ENCODE peak calls at places on chromosomes 3 and 15, in ten cellular contexts. P is transverse colon, R is sigmoid colon, Y is upper lobe of left lung, A is stomach, M is A549, X is H1, S is ovary, J is suprapubic skin, C is esophagus muscularis mucosa. B is an unnamed sample.

GRCh38 chr3:141368062-141368924 is at the start of gene ZBTB38:
- DNase-seq in P (peak), R (peak), Y (peak), A (peak), M (peak), X (peak), S (peak), J (peak), C (peak), B (peak)

GRCh38 chr3:71376499-71376898 is 207.0 kb downstream of the FOXP1 start:
- DNase-seq in P (no peak), R (no peak), Y (no peak), A (no peak), M (no peak), X (no peak), S (no peak), J (no peak), C (no peak), B (no peak)

GRCh38 chr3:134054881-134055280 is 25.2 kb upstream of the SLCO2A1 start:
- DNase-seq in P (no peak), R (no peak), Y (no peak), A (no peak), M (no peak), X (no peak), S (no peak), J (peak), C (no peak), B (no peak)

GRCh38 chr15:93024716-93025624 is 64.0 kb downstream of the RGMA start:
- DNase-seq in P (no peak), R (no peak), Y (no peak), A (no peak), M (no peak), X (no peak), S (no peak), J (peak), C (no peak), B (no peak)

GRCh38 chr3:117788086-117788485 is 1078.5 kb downstream of the TUSC7 start:
- DNase-seq in P (no peak), R (no peak), Y (no peak), A (peak), M (no peak), X (no peak), S (no peak), J (no peak), C (no peak), B (no peak)

GRCh38 chr3:126373682-126374601 is 16.7 kb upstream of the KLF15 start:
- DNase-seq in P (no peak), R (peak), Y (no peak), A (no peak), M (no peak), X (no peak), S (peak), J (peak), C (no peak), B (no peak)

GRCh38 chr3:104642827-104643226 is 723.9 kb upstream of the ALCAM start:
- DNase-seq in P (no peak), R (no peak), Y (no peak), A (no peak), M (no peak), X (no peak), S (no peak), J (no peak), C (no peak), B (no peak)

GRCh38 chr3:188627652-188628051 is 473.7 kb downstream of the LPP start:
- DNase-seq in P (no peak), R (no peak), Y (no peak), A (no peak), M (no peak), X (no peak), S (no peak), J (no peak), C (no peak), B (no peak)

GRCh38 chr3:161253711-161254110 is 32.6 kb downstream of the NMD3 start:
- DNase-seq in P (no peak), R (no peak), Y (no peak), A (no peak), M (no peak), X (no peak), S (no peak), J (no peak), C (no peak), B (no peak)

GRCh38 chr3:30607032-30607833 is 832 bp downstream of the TGFBR2 start:
- DNase-seq in P (peak), R (peak), Y (peak), A (peak), M (no peak), X (no peak), S (peak), J (peak), C (peak), B (peak)

GRCh38 chr3:156553705-156554356 is 1.1 kb downstream of the SSR3 start:
- DNase-seq in P (no peak), R (no peak), Y (no peak), A (no peak), M (no peak), X (no peak), S (no peak), J (no peak), C (no peak), B (no peak)

GRCh38 chr3:105274958-105275357 is 91.8 kb upstream of the ALCAM start:
- DNase-seq in P (no peak), R (no peak), Y (no peak), A (no peak), M (no peak), X (no peak), S (no peak), J (no peak), C (no peak), B (no peak)

GRCh38 chr3:9600597-9600996 is 47.0 kb upstream of the LHFPL4 start:
- DNase-seq in P (peak), R (no peak), Y (peak), A (peak), M (no peak), X (no peak), S (peak), J (no peak), C (no peak), B (no peak)

GRCh38 chr15:75650908-75651809 is 3.4 kb downstream of the SNX33 start:
- DNase-seq in P (peak), R (peak), Y (no peak), A (peak), M (no peak), X (no peak), S (no peak), J (no peak), C (no peak), B (no peak)

GRCh38 chr15:91235376-91235775 is 135.3 kb downstream of the SV2B start:
- DNase-seq in P (no peak), R (no peak), Y (no peak), A (no peak), M (no peak), X (no peak), S (no peak), J (no peak), C (no peak), B (no peak)

GRCh38 chr15:33009026-33009425 is 185.5 kb downstream of the FMN1 start:
- DNase-seq in P (no peak), R (no peak), Y (no peak), A (no peak), M (no peak), X (no peak), S (no peak), J (no peak), C (no peak), B (no peak)

GRCh38 chr3:109731639-109732473 is 394.5 kb upstream of the DPPA4 start:
- DNase-seq in P (peak), R (no peak), Y (no peak), A (peak), M (peak), X (no peak), S (no peak), J (no peak), C (no peak), B (no peak)

GRCh38 chr3:12994357-12994606 is 78.9 kb downstream of the IQSEC1 start:
- DNase-seq in P (peak), R (peak), Y (peak), A (peak), M (peak), X (no peak), S (no peak), J (no peak), C (no peak), B (peak)

GRCh38 chr3:2822611-2823010 is 287.6 kb downstream of the IL5RA start:
- DNase-seq in P (no peak), R (no peak), Y (no peak), A (no peak), M (no peak), X (no peak), S (no peak), J (no peak), C (no peak), B (no peak)

GRCh38 chr3:160449660-160450598 is at the start of gene TRIM59:
- DNase-seq in P (peak), R (peak), Y (peak), A (peak), M (peak), X (peak), S (peak), J (peak), C (peak), B (peak)

GRCh38 chr3:113532698-113533533 is 561 bp downstream of the SIDT1 start:
- DNase-seq in P (peak), R (no peak), Y (peak), A (peak), M (peak), X (no peak), S (peak), J (peak), C (no peak), B (no peak)

GRCh38 chr3:125266976-125267375 is 54.4 kb upstream of the SLC12A8 start:
- DNase-seq in P (no peak), R (no peak), Y (no peak), A (no peak), M (no peak), X (no peak), S (no peak), J (no peak), C (no peak), B (no peak)

GRCh38 chr3:31882895-31883294 is 98.2 kb downstream of the OSBPL10 start:
- DNase-seq in P (no peak), R (no peak), Y (no peak), A (no peak), M (no peak), X (no peak), S (no peak), J (no peak), C (no peak), B (no peak)

GRCh38 chr15:92877000-92877399 is 23.1 kb upstream of the CHD2 start:
- DNase-seq in P (no peak), R (no peak), Y (no peak), A (no peak), M (no peak), X (no peak), S (no peak), J (no peak), C (no peak), B (no peak)

GRCh38 chr15:90610220-90610619 is 80.5 kb downstream of the CRTC3 start:
- DNase-seq in P (no peak), R (no peak), Y (no peak), A (no peak), M (no peak), X (no peak), S (no peak), J (no peak), C (no peak), B (no peak)

GRCh38 chr15:66863382-66864085 is 161.5 kb downstream of the SMAD6 start:
- DNase-seq in P (peak), R (peak), Y (no peak), A (no peak), M (no peak), X (no peak), S (no peak), J (no peak), C (peak), B (no peak)

GRCh38 chr3:119530418-119530817 is 29.0 kb downstream of the CD80 start:
- DNase-seq in P (no peak), R (no peak), Y (no peak), A (no peak), M (no peak), X (no peak), S (no peak), J (no peak), C (no peak), B (no peak)

GRCh38 chr15:79075256-79075655 is 15.3 kb downstream of the RASGRF1 start:
- DNase-seq in P (no peak), R (peak), Y (no peak), A (no peak), M (no peak), X (no peak), S (no peak), J (no peak), C (no peak), B (no peak)

GRCh38 chr3:175392653-175393052 is 533.5 kb downstream of the NAALADL2 start:
- DNase-seq in P (no peak), R (no peak), Y (no peak), A (no peak), M (no peak), X (no peak), S (no peak), J (no peak), C (no peak), B (no peak)

GRCh38 chr3:15331606-15332404 is 581 bp downstream of the SH3BP5 start:
- DNase-seq in P (peak), R (peak), Y (peak), A (peak), M (peak), X (no peak), S (peak), J (peak), C (no peak), B (no peak)

GRCh38 chr15:96560246-96560895 is 229.9 kb downstream of the NR2F2 start:
- DNase-seq in P (no peak), R (no peak), Y (no peak), A (no peak), M (no peak), X (no peak), S (no peak), J (no peak), C (no peak), B (no peak)

GRCh38 chr3:139934557-139935070 is 371 bp upstream of the CLSTN2 start:
- DNase-seq in P (peak), R (peak), Y (peak), A (no peak), M (peak), X (peak), S (peak), J (no peak), C (peak), B (no peak)

GRCh38 chr3:14216257-14217048 is 37.8 kb downstream of the LSM3 start:
- DNase-seq in P (no peak), R (no peak), Y (no peak), A (no peak), M (no peak), X (peak), S (no peak), J (no peak), C (no peak), B (no peak)

GRCh38 chr15:67024322-67024997 is 40.9 kb upstream of the SMAD3 start:
- DNase-seq in P (peak), R (peak), Y (no peak), A (peak), M (peak), X (no peak), S (peak), J (peak), C (no peak), B (peak)

GRCh38 chr3:16423298-16423697 is 90.2 kb downstream of the RFTN1 start:
- DNase-seq in P (no peak), R (no peak), Y (no peak), A (no peak), M (no peak), X (no peak), S (no peak), J (no peak), C (no peak), B (no peak)

GRCh38 chr15:67613708-67614107 is 71.2 kb downstream of the MAP2K5 start:
- DNase-seq in P (no peak), R (no peak), Y (no peak), A (no peak), M (peak), X (no peak), S (no peak), J (no peak), C (no peak), B (no peak)

DNA sequence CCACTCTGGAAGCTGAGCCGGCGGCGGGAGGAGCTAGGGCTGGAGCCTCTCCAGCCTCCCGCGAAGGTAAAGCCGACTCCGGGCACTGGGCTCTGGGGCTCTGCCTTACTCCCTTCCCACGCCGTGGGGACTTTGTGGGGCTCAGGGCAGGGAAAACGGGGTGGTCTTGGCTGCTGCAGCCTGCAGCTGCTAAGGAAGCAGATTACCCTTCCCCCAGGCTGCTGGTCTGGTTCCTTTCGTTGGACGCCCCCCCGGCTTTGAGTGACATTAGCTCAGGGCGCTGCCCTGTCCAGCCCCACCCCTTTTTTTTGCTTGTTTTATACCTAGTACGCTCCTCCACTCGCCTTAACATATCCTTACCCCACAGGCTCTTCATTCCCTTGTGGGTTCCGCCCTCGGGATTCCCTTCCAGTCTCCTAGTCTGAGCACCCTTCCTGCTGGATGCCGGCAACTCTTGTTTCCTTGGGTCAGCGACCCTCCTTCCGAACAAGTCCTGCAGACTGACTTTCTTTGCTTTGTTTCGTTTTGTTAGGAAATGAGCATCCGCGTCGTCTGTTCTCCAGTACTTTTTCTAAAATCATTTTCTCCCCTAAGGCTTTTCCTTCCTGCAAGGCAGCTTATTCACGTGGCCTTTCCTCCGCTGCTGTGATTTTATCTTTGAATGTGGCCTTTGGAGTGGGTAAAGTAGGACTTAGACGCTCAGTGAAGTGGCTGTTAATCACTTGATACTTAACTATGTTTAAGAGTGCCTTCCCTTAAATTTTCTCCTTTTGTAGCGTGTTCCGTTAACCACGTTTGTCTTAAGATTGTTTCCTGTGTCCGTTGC is 606 bp downstream of the DNAJC13 start:
- DNase-seq in P (peak), R (peak), Y (no peak), A (peak), M (peak), X (no peak), S (no peak), J (no peak), C (no peak), B (peak)
- TF ChIP-seq POLR2A in P (peak), R (no peak), Y (peak), A (no peak), M (no peak), X (no peak), S (no peak), J (no peak), C (no peak), B (no peak)

GRCh38 chr15:89019436-89019835 is 68.8 kb upstream of the ABHD2 start:
- DNase-seq in P (no peak), R (no peak), Y (no peak), A (no peak), M (no peak), X (no peak), S (no peak), J (no peak), C (no peak), B (no peak)

GRCh38 chr15:89016549-89017041 is 71.7 kb upstream of the ABHD2 start:
- DNase-seq in P (no peak), R (no peak), Y (no peak), A (no peak), M (no peak), X (no peak), S (no peak), J (no peak), C (no peak), B (peak)

GRCh38 chr15:89015412-89016097 is 72.7 kb upstream of the ABHD2 start:
- DNase-seq in P (no peak), R (no peak), Y (no peak), A (no peak), M (no peak), X (no peak), S (no peak), J (no peak), C (no peak), B (no peak)

GRCh38 chr15:89017370-89018066 is 70.7 kb upstream of the ABHD2 start:
- DNase-seq in P (peak), R (peak), Y (peak), A (peak), M (peak), X (peak), S (peak), J (peak), C (peak), B (peak)

GRCh38 chr15:89018235-89018634 is 70.0 kb upstream of the ABHD2 start:
- DNase-seq in P (no peak), R (peak), Y (no peak), A (no peak), M (no peak), X (no peak), S (peak), J (no peak), C (no peak), B (peak)
- TF ChIP-seq EP300 in P (no peak), R (no peak), Y (no peak), A (no peak), M (no peak), X (no peak), S (no peak), J (no peak), C (no peak), B (peak)

DNA sequence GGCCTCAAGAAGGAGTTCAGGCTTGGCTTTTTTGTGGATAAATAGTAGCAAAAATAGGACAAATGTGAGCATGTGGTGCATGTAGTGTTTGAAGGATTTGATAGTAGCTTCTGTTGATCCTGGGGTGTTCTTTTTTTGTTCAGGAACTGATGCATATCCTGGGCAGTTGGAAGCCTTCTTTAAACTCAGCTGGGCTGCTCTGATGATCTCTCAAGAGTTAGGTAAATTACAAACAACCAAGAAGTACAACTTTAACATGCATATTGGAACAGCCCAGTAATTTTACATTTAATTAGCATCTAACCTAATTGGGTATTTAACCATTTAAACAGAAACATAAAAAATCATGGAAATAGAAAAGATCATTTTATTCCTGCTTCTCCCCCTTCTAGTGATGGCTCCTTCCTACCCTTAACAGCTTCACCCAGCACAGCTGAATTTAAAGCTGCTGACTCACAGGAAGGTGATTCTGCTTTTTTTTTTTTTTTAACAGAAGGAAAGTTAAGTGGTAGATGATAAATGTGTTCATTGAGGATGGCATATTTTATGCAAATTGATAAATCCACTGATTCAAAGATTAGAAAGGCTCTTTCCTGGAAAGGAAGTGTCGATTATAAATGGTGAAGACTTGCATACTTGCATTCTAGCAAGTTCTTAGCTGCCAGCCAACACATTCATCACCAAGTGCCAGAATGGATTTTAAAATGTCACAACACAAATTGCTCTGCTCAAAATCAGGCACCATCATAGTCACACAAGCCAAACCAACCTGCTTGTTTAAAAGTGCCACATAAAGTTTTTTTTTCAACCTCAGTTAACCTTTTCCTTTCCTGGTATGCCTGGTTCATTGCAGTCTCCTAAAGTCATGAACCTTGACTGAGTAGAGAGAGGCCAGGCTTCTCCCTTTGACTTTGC is 20.0 kb downstream of the SLC35G2 start:
- DNase-seq in P (no peak), R (no peak), Y (no peak), A (no peak), M (no peak), X (no peak), S (no peak), J (no peak), C (no peak), B (no peak)
- TF ChIP-seq POLR2A in P (no peak), R (no peak), Y (no peak), A (no peak), M (no peak), X (no peak), S (no peak), J (no peak), C (no peak), B (no peak)

DNA sequence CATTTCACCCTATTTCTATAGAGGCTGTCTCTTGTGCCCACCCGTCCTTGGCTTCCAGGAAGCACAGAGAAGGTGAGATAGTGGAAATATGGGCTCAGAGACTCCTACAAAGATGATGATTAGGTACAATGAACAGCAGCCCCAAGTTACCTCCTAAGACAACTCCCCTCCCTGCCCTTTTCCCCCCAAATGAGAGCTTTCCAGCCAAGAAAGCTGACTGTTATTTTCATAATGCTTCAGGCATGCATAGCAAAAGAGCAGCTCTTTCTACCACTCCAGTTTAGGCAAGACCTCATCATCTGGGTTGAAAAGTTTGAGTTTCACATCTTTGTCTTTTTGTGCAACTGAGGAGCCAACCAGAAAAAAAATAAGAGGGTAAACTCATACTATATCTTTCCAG is 248.8 kb upstream of the ADAMTS9 start:
- DNase-seq in P (no peak), R (no peak), Y (no peak), A (no peak), M (no peak), X (no peak), S (no peak), J (no peak), C (no peak), B (no peak)
- TF ChIP-seq EP300 in P (no peak), R (no peak), Y (no peak), A (no peak), M (no peak), X (no peak), S (no peak), J (no peak), C (no peak), B (no peak)

B was measured in tibial nerve.